ENCODE peak calls at places on chromosomes 1 and 21, in four cellular contexts. S is heart right ventricle, K is GM12878, G is left lung. I is an unnamed sample.

GRCh38 chr1:9066945-9067807 is 2.3 kb downstream of the SLC2A5 start:
- DNase-seq in S (peak), K (no peak), G (peak), I (no peak)

GRCh38 chr1:240091614-240092300 is at the start of gene FMN2:
- DNase-seq in S (no peak), K (no peak), G (no peak), I (no peak)

GRCh38 chr1:22750671-22751016 is 40.0 kb downstream of the EPHB2 start:
- DNase-seq in S (no peak), K (no peak), G (no peak), I (no peak)

GRCh38 chr21:45551316-45551715 is 9.1 kb upstream of the SLC19A1 start:
- DNase-seq in S (no peak), K (peak), G (peak), I (no peak)

GRCh38 chr1:109826446-109826845 is 62.7 kb upstream of the EPS8L3 start:
- DNase-seq in S (no peak), K (no peak), G (no peak), I (no peak)

GRCh38 chr1:32892368-32893197 is 6.3 kb downstream of the HPCA start:
- DNase-seq in S (no peak), K (no peak), G (no peak), I (peak)

GRCh38 chr1:32900956-32901822 is at the start of gene TMEM54:
- DNase-seq in S (peak), K (no peak), G (peak), I (no peak)

GRCh38 chr1:11479375-11479979 is 522 bp downstream of the DISP3 start:
- DNase-seq in S (no peak), K (no peak), G (no peak), I (no peak)

GRCh38 chr1:205398586-205398985 is 23.3 kb downstream of the LEMD1 start:
- DNase-seq in S (no peak), K (no peak), G (no peak), I (no peak)

GRCh38 chr21:26070822-26071425 is 99.6 kb downstream of the APP start:
- DNase-seq in S (no peak), K (no peak), G (peak), I (peak)

GRCh38 chr1:208524376-208524775 is 280.2 kb upstream of the PLXNA2 start:
- DNase-seq in S (no peak), K (no peak), G (no peak), I (no peak)

DNA sequence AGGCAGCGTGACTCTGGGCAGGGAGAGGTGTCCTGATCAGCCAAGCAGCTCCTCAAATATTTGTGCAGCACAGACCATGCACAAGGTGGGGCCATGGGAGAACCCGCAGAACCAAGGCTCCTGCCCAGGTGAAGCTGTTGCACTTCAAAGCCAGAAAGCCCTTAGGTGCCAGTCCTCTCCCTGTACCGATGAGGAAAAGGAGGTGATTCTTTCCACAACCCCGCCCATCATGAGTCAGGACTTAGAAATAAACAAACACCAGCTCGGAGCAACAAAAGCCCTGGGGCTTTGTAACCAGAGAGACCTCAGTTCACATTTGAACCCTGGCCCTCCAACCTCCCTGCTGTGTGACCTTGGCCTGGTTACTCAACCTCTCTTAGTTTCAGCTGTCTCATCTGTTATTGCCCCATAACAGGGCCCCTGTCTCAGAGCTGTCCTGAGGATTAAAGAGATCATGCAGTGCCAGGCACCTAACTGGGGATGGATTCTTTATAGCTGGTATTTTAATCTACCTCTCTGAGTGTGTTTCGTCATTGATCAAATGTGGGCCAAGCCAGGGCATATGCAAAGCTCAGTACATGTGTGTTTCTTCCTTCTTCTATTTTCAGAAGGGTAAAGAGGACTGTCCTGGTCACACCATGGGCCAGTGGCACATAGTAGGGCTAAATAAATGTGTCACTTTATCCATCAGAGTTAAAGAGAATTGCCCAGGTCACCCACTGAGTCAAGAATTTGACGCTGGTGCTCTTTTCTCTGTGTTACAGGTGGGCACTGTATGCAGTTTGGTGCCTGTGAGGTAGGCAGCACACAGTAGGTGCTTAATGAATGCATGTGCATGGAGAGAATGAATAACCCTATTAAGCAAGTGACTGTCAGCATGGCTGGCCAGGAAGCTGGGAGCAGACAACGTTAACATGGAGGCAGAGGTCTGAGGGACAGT is 1.4 kb downstream of the LDLRAD1 start:
- DNase-seq in S (no peak), K (no peak), G (peak), I (peak)
- H3K27ac ChIP-seq in S (no peak), K (no peak), G (no peak), I (no peak)

GRCh38 chr1:27616441-27616840 is 12.5 kb upstream of the AHDC1 start:
- DNase-seq in S (no peak), K (no peak), G (no peak), I (no peak)
- TF ChIP-seq CTCF in S (peak), K (peak), G (no peak), I (no peak)

GRCh38 chr1:112449630-112449983 is 53.6 kb downstream of the CTTNBP2NL start:
- DNase-seq in S (no peak), K (no peak), G (no peak), I (no peak)

GRCh38 chr1:112448937-112449629 is 53.1 kb downstream of the CTTNBP2NL start:
- DNase-seq in S (no peak), K (no peak), G (no peak), I (no peak)

GRCh38 chr1:112444269-112444668 is 48.3 kb downstream of the CTTNBP2NL start:
- DNase-seq in S (no peak), K (no peak), G (no peak), I (no peak)

GRCh38 chr1:112446411-112446810 is 50.4 kb downstream of the CTTNBP2NL start:
- DNase-seq in S (no peak), K (no peak), G (no peak), I (no peak)

DNA sequence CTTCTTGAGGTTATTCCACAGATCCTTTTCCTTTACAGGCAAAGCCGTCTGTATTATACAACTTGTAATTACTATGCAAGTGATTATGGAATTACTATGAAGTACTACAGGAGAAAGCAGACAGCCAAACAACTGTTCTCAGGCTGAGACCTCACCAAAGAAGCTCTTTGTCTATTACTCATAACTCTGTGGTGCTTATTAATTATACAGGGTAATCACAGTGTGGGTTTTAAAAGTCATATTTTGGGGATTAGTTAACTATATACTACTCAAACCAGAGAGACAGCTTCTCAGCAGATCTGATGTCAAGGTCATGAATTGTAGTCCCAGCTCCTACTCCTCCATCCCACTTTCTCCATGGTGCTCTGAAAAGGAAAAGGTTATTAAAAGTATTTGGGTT is 49.6 kb downstream of the CTTNBP2NL start:
- DNase-seq in S (no peak), K (no peak), G (no peak), I (no peak)
- H3K27ac ChIP-seq in S (no peak), K (no peak), G (no peak), I (no peak)

DNA sequence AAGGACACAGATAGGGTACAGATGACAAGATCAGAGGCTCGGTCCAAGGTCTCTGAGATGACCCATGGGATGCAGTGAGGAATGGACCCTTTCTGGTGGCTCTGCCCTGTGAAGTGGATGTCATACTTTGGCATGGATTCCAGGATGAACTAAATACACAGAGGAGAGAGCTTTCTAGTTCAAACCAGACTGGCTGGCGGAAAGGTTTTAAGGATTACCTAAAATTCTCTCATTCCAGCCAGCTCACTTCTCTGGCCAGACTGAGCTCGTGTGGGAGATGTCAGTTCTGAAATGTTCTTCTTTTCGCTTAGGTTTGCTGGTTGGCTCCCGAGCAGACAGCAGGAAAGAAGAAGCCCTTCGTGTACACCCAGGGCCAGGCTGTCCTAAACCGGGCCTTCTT is 6.1 kb downstream of the RNPEP start:
- DNase-seq in S (no peak), K (no peak), G (no peak), I (no peak)
- TF ChIP-seq CTCF in S (no peak), K (no peak), G (no peak), I (no peak)

GRCh38 chr1:6488602-6489382 is 2.7 kb downstream of the PLEKHG5 start:
- DNase-seq in S (no peak), K (no peak), G (no peak), I (no peak)
- H3K27ac ChIP-seq in S (no peak), K (no peak), G (no peak), I (no peak)

DNA sequence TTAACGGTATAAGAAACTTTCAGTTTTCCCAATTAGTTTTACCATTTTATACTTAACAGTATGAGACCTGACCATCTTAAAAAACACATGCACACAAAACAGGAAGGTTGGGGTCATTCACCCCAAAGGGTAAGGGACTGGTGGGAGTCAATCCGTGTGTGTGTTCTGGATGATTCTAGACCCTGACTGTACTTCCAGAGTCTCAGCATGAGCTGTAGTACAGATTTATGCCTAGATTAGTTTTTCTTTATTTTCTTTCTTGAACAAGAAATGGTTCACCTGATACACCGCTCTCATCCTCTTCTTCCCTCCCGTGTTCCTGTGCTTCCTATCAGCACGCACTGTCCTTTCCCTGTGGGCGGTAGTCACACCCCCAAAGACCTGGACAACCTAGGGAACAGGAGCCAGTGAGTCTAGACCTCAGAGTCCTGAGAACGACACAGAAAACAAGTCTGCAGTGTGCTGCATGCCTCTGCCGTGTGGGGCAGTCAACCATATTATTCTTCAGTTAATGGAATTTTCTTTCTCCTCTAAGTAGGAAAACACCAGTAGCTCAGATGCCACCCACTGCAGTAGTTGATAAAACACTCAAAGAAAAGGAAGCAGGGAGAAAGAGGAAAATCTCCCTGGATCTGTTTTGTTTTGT is 38.9 kb upstream of the MRPS6 start:
- DNase-seq in S (no peak), K (no peak), G (no peak), I (no peak)
- TF ChIP-seq CTCF in S (no peak), K (no peak), G (no peak), I (no peak)

DNA sequence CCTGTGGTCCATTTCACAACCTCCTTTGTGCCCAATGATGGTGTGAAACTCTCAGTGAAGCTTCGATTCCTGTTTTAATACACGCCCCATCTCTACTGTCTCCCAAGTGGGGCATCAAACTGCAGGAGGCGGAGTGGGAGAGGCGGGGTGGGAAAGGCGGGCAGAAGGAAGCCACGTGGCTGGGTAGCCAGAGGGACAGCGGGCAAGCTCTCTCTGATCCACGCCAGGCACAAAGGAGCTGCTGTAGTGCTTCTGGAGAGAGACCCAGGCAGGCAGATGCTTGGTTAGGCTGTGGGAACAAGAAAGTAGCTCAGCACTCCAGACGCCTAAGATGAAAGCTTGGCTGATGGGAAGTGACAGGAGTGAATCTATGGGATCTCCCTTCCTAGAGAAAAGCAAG is 25.7 kb downstream of the TRIM67 start:
- DNase-seq in S (no peak), K (no peak), G (no peak), I (no peak)
- H3K27ac ChIP-seq in S (no peak), K (no peak), G (no peak), I (no peak)